ENCODE peak calls at places on chromosome 2, in six cellular contexts. G is psoas muscle, B is Kasumi-1, I is cardiac muscle cell, R is GM12865, X is dorsolateral prefrontal cortex. Q is an unnamed sample.

GRCh38 chr2:141386168-141386567 is 744.6 kb downstream of the LRP1B start:
- DNase-seq in X (no peak), G (no peak), I (no peak), B (no peak), R (no peak), Q (no peak)

GRCh38 chr2:167697194-167697593 is 550.2 kb downstream of the STK39 start:
- DNase-seq in X (no peak), R (no peak), I (no peak), G (no peak), B (no peak), Q (no peak)

GRCh38 chr2:219477815-219478214 is 20.9 kb upstream of the GMPPA start:
- DNase-seq in G (peak), R (no peak), B (no peak), I (no peak), X (no peak), Q (no peak)

GRCh38 chr2:180662555-180662954 is 317.9 kb upstream of the UBE2E3 start:
- DNase-seq in B (no peak), X (no peak), G (no peak), R (no peak), I (no peak), Q (no peak)

GRCh38 chr2:241036964-241037421 is 38.6 kb downstream of the SNED1 start:
- DNase-seq in B (no peak), I (no peak), R (peak), G (no peak), X (no peak), Q (no peak)

GRCh38 chr2:165067958-165068612 is 112.8 kb upstream of the SLC38A11 start:
- DNase-seq in X (peak), I (peak), R (no peak), G (no peak), B (no peak), Q (peak)

GRCh38 chr2:109348645-109349554 is 219.9 kb downstream of the SH3RF3 start:
- DNase-seq in X (no peak), R (peak), I (peak), B (peak), G (no peak), Q (no peak)

GRCh38 chr2:34012728-34013302 is 413.7 kb upstream of the FAM98A start:
- DNase-seq in B (peak), R (peak), X (peak), G (peak), I (peak), Q (peak)

GRCh38 chr2:63001576-63001975 is 49.1 kb upstream of the OTX1 start:
- DNase-seq in G (no peak), B (no peak), R (no peak), I (no peak), X (no peak), Q (no peak)

GRCh38 chr2:16281451-16282330 is 341.3 kb downstream of the MYCN start:
- DNase-seq in R (peak), G (no peak), B (peak), X (no peak), I (peak), Q (peak)

GRCh38 chr2:68727698-68728375 is 6.8 kb upstream of the ARHGAP25 start:
- DNase-seq in X (no peak), R (no peak), B (no peak), G (no peak), I (no peak), Q (no peak)

GRCh38 chr2:40401896-40402295 is 50.0 kb downstream of the SLC8A1 start:
- DNase-seq in G (no peak), X (no peak), I (no peak), R (peak), B (no peak), Q (peak)

GRCh38 chr2:73851274-73851673 is 22.5 kb downstream of the STAMBP start:
- DNase-seq in B (peak), R (peak), X (no peak), I (no peak), G (no peak), Q (no peak)

GRCh38 chr2:43158259-43158880 is 68.0 kb downstream of the ZFP36L2 start:
- DNase-seq in I (no peak), X (no peak), R (peak), G (peak), B (peak), Q (no peak)

GRCh38 chr2:11748018-11748860 is 1.8 kb downstream of the LPIN1 start:
- DNase-seq in I (no peak), R (no peak), B (no peak), G (no peak), X (no peak), Q (no peak)

GRCh38 chr2:144660518-144661316 is 140.8 kb upstream of the ZEB2 start:
- DNase-seq in B (peak), I (no peak), G (no peak), R (no peak), X (no peak), Q (no peak)

GRCh38 chr2:95056044-95056443 is 30.5 kb downstream of the MAL start:
- DNase-seq in G (no peak), R (no peak), B (no peak), X (no peak), I (no peak), Q (no peak)

GRCh38 chr2:200026838-200027237 is 71.5 kb downstream of the MAIP1 start:
- DNase-seq in I (no peak), G (no peak), R (no peak), B (no peak), X (no peak), Q (no peak)

GRCh38 chr2:54106631-54107454 is 8.6 kb upstream of the ACYP2 start:
- DNase-seq in I (peak), B (peak), G (no peak), R (peak), X (peak), Q (peak)

GRCh38 chr2:239657992-239658391 is 257.2 kb upstream of the HDAC4 start:
- DNase-seq in I (no peak), G (no peak), B (no peak), X (no peak), R (no peak), Q (no peak)

GRCh38 chr2:165253178-165253577 is 14.0 kb downstream of the SCN2A start:
- DNase-seq in R (no peak), G (no peak), X (no peak), I (no peak), B (no peak), Q (no peak)

GRCh38 chr2:85775406-85776381 is 21.9 kb downstream of the ATOH8 start:
- DNase-seq in I (no peak), G (peak), B (no peak), R (no peak), X (no peak), Q (no peak)

GRCh38 chr2:217610411-217610814 is 392.4 kb downstream of the TNS1 start:
- DNase-seq in I (no peak), X (no peak), R (peak), B (no peak), G (no peak), Q (no peak)

GRCh38 chr2:24164416-24164973 is 10.4 kb upstream of the FAM228A start:
- DNase-seq in G (no peak), X (no peak), B (peak), I (peak), R (peak), Q (peak)

GRCh38 chr2:3651686-3652516 is 6.1 kb upstream of the ALLC start:
- DNase-seq in X (peak), I (peak), G (no peak), R (peak), B (peak), Q (peak)

GRCh38 chr2:100614455-100615000 is 51.7 kb downstream of the PDCL3 start:
- DNase-seq in B (no peak), G (no peak), X (no peak), I (no peak), R (no peak), Q (no peak)

GRCh38 chr2:138415891-138416494 is 85.6 kb upstream of the SPOPL start:
- DNase-seq in B (no peak), G (no peak), R (no peak), I (no peak), X (no peak), Q (no peak)

GRCh38 chr2:60957643-60958042 is 59.9 kb upstream of the PEX13 start:
- DNase-seq in X (no peak), I (no peak), B (no peak), R (no peak), G (no peak), Q (peak)

GRCh38 chr2:233349005-233349998 is 5.0 kb upstream of the DGKD start:
- DNase-seq in G (peak), I (no peak), B (peak), X (peak), R (peak), Q (peak)

GRCh38 chr2:215461836-215462532 is 26.1 kb upstream of the FN1 start:
- DNase-seq in X (no peak), I (no peak), R (peak), B (no peak), G (no peak), Q (no peak)

GRCh38 chr2:233814063-233814435 is 35.9 kb downstream of the MROH2A start:
- DNase-seq in X (no peak), B (no peak), I (no peak), G (no peak), R (no peak), Q (no peak)

GRCh38 chr2:218375212-218375611 is 6.9 kb upstream of the SLC11A1 start:
- DNase-seq in B (no peak), G (no peak), I (no peak), R (no peak), X (no peak), Q (no peak)

GRCh38 chr2:176814740-176815367 is 397.7 kb upstream of the HNRNPA3 start:
- DNase-seq in B (peak), X (no peak), I (peak), G (no peak), R (peak), Q (no peak)

GRCh38 chr2:178819992-178820391 is 12.8 kb upstream of the TTN start:
- DNase-seq in G (no peak), R (peak), X (no peak), I (peak), B (no peak), Q (no peak)

GRCh38 chr2:232238108-232238507 is 140.4 kb upstream of the ALPP start:
- DNase-seq in I (no peak), R (no peak), X (no peak), B (no peak), G (no peak), Q (no peak)

GRCh38 chr2:10266133-10266620 is 36.5 kb upstream of the HPCAL1 start:
- DNase-seq in R (no peak), I (no peak), X (no peak), B (no peak), G (peak), Q (no peak)

GRCh38 chr2:68103656-68104055 is 40.9 kb upstream of the C1D start:
- DNase-seq in I (no peak), G (no peak), R (no peak), B (no peak), X (no peak), Q (no peak)

GRCh38 chr2:168470880-168471475 is 14.9 kb downstream of the CERS6 start:
- DNase-seq in B (no peak), X (no peak), R (peak), I (peak), G (no peak), Q (no peak)

GRCh38 chr2:120231564-120231973 is 8.4 kb upstream of the TMEM185B start:
- DNase-seq in B (no peak), G (peak), I (no peak), X (no peak), R (peak), Q (no peak)